ENCODE peak calls at places on chromosomes 1 and 21, in eight cellular contexts. One of them, this sample, is unnamed.

GRCh38 chr1:180926164-180926981 is 13.7 kb downstream of the KIAA1614 start:
- DNase-seq in HEK293T: no peak
- DNase-seq in tibial artery: no peak
- DNase-seq in HAP-1: no peak
- DNase-seq in progenitor cell of endocrine pancreas: no peak
- DNase-seq in mesendoderm: no peak
- DNase-seq in MCF 10A: no peak
- DNase-seq in HuH-7.5: no peak
- DNase-seq in this sample: no peak

GRCh38 chr21:36077758-36078157 is 7.9 kb downstream of the CBR1 start:
- DNase-seq in HEK293T: no peak
- DNase-seq in tibial artery: no peak
- DNase-seq in HAP-1: no peak
- DNase-seq in progenitor cell of endocrine pancreas: no peak
- DNase-seq in mesendoderm: no peak
- DNase-seq in MCF 10A: no peak
- DNase-seq in HuH-7.5: no peak
- DNase-seq in this sample: no peak

GRCh38 chr1:50841791-50842387 is 118.2 kb downstream of the FAF1 start:
- DNase-seq in HEK293T: no peak
- DNase-seq in tibial artery: no peak
- DNase-seq in HAP-1: no peak
- DNase-seq in progenitor cell of endocrine pancreas: no peak
- DNase-seq in mesendoderm: no peak
- DNase-seq in MCF 10A: no peak
- DNase-seq in HuH-7.5: no peak
- DNase-seq in this sample: no peak

GRCh38 chr1:29520571-29521437 is 284.5 kb downstream of the PTPRU start:
- DNase-seq in HEK293T: no peak
- DNase-seq in tibial artery: peak
- DNase-seq in HAP-1: no peak
- DNase-seq in progenitor cell of endocrine pancreas: peak
- DNase-seq in mesendoderm: no peak
- DNase-seq in MCF 10A: peak
- DNase-seq in HuH-7.5: no peak
- DNase-seq in this sample: no peak

GRCh38 chr21:40752125-40752524 is 94.8 kb downstream of the DSCAM start:
- DNase-seq in HEK293T: no peak
- DNase-seq in tibial artery: no peak
- DNase-seq in HAP-1: no peak
- DNase-seq in progenitor cell of endocrine pancreas: no peak
- DNase-seq in mesendoderm: peak
- DNase-seq in MCF 10A: no peak
- DNase-seq in HuH-7.5: no peak
- DNase-seq in this sample: no peak

GRCh38 chr1:58200437-58200836 is 346.1 kb downstream of the OMA1 start:
- DNase-seq in HEK293T: no peak
- DNase-seq in tibial artery: no peak
- DNase-seq in HAP-1: no peak
- DNase-seq in progenitor cell of endocrine pancreas: no peak
- DNase-seq in mesendoderm: no peak
- DNase-seq in MCF 10A: no peak
- DNase-seq in HuH-7.5: no peak
- DNase-seq in this sample: no peak

GRCh38 chr1:3209201-3209600 is 140.2 kb downstream of the PRDM16 start:
- DNase-seq in HEK293T: no peak
- DNase-seq in tibial artery: no peak
- DNase-seq in HAP-1: no peak
- DNase-seq in progenitor cell of endocrine pancreas: no peak
- DNase-seq in mesendoderm: no peak
- DNase-seq in MCF 10A: no peak
- DNase-seq in HuH-7.5: no peak
- DNase-seq in this sample: no peak

GRCh38 chr1:100287162-100287561 is 21.1 kb downstream of the RTCA start:
- DNase-seq in HEK293T: no peak
- DNase-seq in tibial artery: no peak
- DNase-seq in HAP-1: no peak
- DNase-seq in progenitor cell of endocrine pancreas: no peak
- DNase-seq in mesendoderm: no peak
- DNase-seq in MCF 10A: no peak
- DNase-seq in HuH-7.5: no peak
- DNase-seq in this sample: no peak

This sample was measured in 8988T.